ENCODE peak calls at places on chromosome 20, in five cellular contexts. V, C, G, N and E are unnamed samples.
A peak's percentile ranks its signal among the peaks of the same experiment; 100 is the strongest.

GRCh38 chr20:37276494-37277252 is 12.8 kb upstream of the MANBAL start:
- DNase-seq in G (peak; percentile 61), C (peak; percentile 67), N (no peak), V (peak; percentile 28), E (peak; percentile 90)

GRCh38 chr20:53774487-53775203 is 181.0 kb upstream of the ZNF217 start:
- DNase-seq in G (no peak), V (peak; percentile 100), C (no peak), N (no peak), E (peak; percentile 95)

GRCh38 chr20:48056218-48056617 is 270.9 kb upstream of the SULF2 start:
- DNase-seq in N (no peak), V (peak; percentile 34), C (no peak), G (no peak), E (no peak)

GRCh38 chr20:24965065-24965919 is 16.2 kb downstream of the CST7 start:
- DNase-seq in G (no peak), C (no peak), V (no peak), N (peak; percentile 75), E (no peak)

GRCh38 chr20:59008715-59009336 is 1.8 kb upstream of the CTSZ start:
- DNase-seq in V (no peak), C (no peak), G (no peak), N (no peak), E (peak; percentile 69)

GRCh38 chr20:25233016-25233772 is 14.7 kb upstream of the PYGB start:
- DNase-seq in N (no peak), G (peak; percentile 80), V (peak; percentile 97), C (peak; percentile 72), E (peak; percentile 86)

GRCh38 chr20:10487354-10488115 is 52.4 kb downstream of the SLX4IP start:
- DNase-seq in V (no peak), N (no peak), G (no peak), C (no peak), E (no peak)

GRCh38 chr20:1983311-1983710 is 10.5 kb downstream of the PDYN start:
- DNase-seq in V (no peak), N (no peak), G (no peak), C (no peak), E (no peak)

GRCh38 chr20:10982692-10983091 is 308.9 kb upstream of the JAG1 start:
- DNase-seq in G (peak; percentile 88), C (no peak), N (no peak), V (peak; percentile 72), E (peak; percentile 83)

GRCh38 chr20:32534661-32535240 is 50.4 kb downstream of the NOL4L start:
- DNase-seq in N (no peak), C (no peak), G (no peak), V (no peak), E (peak; percentile 69)

GRCh38 chr20:44348168-44348659 is 7.3 kb upstream of the HNF4A start:
- DNase-seq in V (no peak), C (no peak), G (no peak), N (no peak), E (no peak)

GRCh38 chr20:52473171-52473570 is 281.6 kb upstream of the ZFP64 start:
- DNase-seq in V (no peak), C (no peak), G (no peak), N (no peak), E (no peak)

GRCh38 chr20:848218-848617 is 14.7 kb downstream of the FAM110A start:
- DNase-seq in V (no peak), G (no peak), C (no peak), N (no peak), E (no peak)

GRCh38 chr20:10922941-10923340 is 249.1 kb upstream of the JAG1 start:
- DNase-seq in C (no peak), G (no peak), N (no peak), V (peak; percentile 97), E (no peak)

GRCh38 chr20:42155586-42155985 is 537.4 kb upstream of the CHD6 start:
- DNase-seq in C (no peak), V (no peak), G (no peak), N (no peak), E (no peak)

GRCh38 chr20:8432435-8433148 is 300.5 kb downstream of the PLCB1 start:
- DNase-seq in N (no peak), G (no peak), C (no peak), V (no peak), E (no peak)

GRCh38 chr20:40677343-40677924 is 11.6 kb downstream of the MAFB start:
- DNase-seq in N (no peak), V (no peak), G (no peak), C (no peak), E (no peak)

GRCh38 chr20:64145458-64146300 is 18.6 kb upstream of the MYT1 start:
- DNase-seq in N (peak; percentile 55), C (no peak), V (no peak), G (no peak), E (peak; percentile 51)

GRCh38 chr20:41318271-41318649 is 729 bp upstream of the ZHX3 start:
- DNase-seq in G (no peak), C (no peak), N (no peak), V (no peak), E (no peak)

GRCh38 chr20:33663161-33664084 is 1.3 kb downstream of the C20orf144 start:
- DNase-seq in N (peak; percentile 99), V (peak; percentile 78), C (peak; percentile 83), G (peak; percentile 92), E (peak; percentile 98)

GRCh38 chr20:5602346-5602745 is 147.9 kb upstream of the SHLD1 start:
- DNase-seq in V (no peak), C (no peak), G (no peak), N (no peak), E (no peak)
- H3K4me3 ChIP-seq in V (no peak overlapping the region), C (no peak overlapping the region), G (no peak overlapping the region), N (no peak overlapping the region), E (no peak overlapping the region)

GRCh38 chr20:60271597-60271996 is 313.4 kb downstream of the CDH26 start:
- DNase-seq in G (no peak), N (no peak), V (peak; percentile 11), C (no peak), E (no peak)
- TF ChIP-seq CTCF in G (peak; percentile 8), N (no peak), V (no peak), C (no peak), E (peak; percentile 7)

GRCh38 chr20:57213924-57214323 is 52.5 kb downstream of the BMP7 start:
- DNase-seq in N (no peak), C (no peak), V (no peak), G (no peak), E (peak; percentile 1)

GRCh38 chr20:57213291-57213690 is 53.1 kb downstream of the BMP7 start:
- DNase-seq in N (no peak), V (no peak), C (no peak), G (no peak), E (peak; percentile 29)

GRCh38 chr20:57214948-57215347 is 51.5 kb downstream of the BMP7 start:
- DNase-seq in G (no peak), N (no peak), C (no peak), V (no peak), E (peak; percentile 69)

GRCh38 chr20:57215426-57215825 is 51.0 kb downstream of the BMP7 start:
- DNase-seq in G (no peak), C (no peak), V (no peak), N (no peak), E (peak; percentile 62)

DNA sequence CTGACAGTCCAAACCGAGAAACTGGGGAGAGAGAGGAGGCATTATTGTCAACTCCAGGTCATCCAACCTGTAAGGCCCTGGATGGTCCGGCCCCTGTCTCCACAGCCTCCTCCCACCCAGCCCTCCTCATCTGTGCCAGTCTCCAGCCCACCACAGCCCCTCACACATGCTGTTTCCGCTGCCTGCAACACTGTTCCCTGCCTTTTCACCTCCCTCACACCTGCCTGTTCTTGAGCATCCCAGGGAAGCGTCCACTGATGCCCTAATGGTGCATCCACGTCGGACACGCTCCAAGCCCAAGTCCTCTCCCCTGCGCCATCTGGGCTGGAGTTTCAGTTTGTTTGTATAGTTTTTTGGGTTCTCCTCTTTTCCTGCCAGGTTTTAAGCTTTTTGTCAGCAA is 52.0 kb downstream of the BMP7 start:
- DNase-seq in C (no peak), V (no peak), G (no peak), N (no peak), E (peak; percentile 74)
- H3K27me3 ChIP-seq in C (no peaks in the 10 kb centered on the region), V (no peaks in the 10 kb centered on the region), G (no peaks in the 10 kb centered on the region), N (no peaks in the 10 kb centered on the region), E (no peaks in the 10 kb centered on the region)

GRCh38 chr20:49483018-49483705 is 694 bp upstream of the KCNB1 start:
- DNase-seq in V (no peak), G (no peak), C (no peak), N (no peak), E (peak; percentile 73)
- H3K4me3 ChIP-seq in V (peak overlapping the region; percentile 60), G (peak overlapping the region; percentile 55), C (no peak overlapping the region), N (peak overlapping the region; percentile 11), E (no peak overlapping the region)

GRCh38 chr20:62686869-62687830 is 21.5 kb upstream of the NTSR1 start:
- DNase-seq in N (no peak), V (no peak), C (no peak), G (no peak), E (no peak)

GRCh38 chr20:62683136-62683535 is 25.5 kb upstream of the NTSR1 start:
- DNase-seq in G (no peak), C (no peak), V (no peak), N (no peak), E (no peak)

GRCh38 chr20:62688083-62688482 is 20.6 kb upstream of the NTSR1 start:
- DNase-seq in C (no peak), V (no peak), N (no peak), G (no peak), E (no peak)

GRCh38 chr20:62684986-62685385 is 23.6 kb upstream of the NTSR1 start:
- DNase-seq in V (no peak), C (peak; percentile 68), G (no peak), N (no peak), E (no peak)

DNA sequence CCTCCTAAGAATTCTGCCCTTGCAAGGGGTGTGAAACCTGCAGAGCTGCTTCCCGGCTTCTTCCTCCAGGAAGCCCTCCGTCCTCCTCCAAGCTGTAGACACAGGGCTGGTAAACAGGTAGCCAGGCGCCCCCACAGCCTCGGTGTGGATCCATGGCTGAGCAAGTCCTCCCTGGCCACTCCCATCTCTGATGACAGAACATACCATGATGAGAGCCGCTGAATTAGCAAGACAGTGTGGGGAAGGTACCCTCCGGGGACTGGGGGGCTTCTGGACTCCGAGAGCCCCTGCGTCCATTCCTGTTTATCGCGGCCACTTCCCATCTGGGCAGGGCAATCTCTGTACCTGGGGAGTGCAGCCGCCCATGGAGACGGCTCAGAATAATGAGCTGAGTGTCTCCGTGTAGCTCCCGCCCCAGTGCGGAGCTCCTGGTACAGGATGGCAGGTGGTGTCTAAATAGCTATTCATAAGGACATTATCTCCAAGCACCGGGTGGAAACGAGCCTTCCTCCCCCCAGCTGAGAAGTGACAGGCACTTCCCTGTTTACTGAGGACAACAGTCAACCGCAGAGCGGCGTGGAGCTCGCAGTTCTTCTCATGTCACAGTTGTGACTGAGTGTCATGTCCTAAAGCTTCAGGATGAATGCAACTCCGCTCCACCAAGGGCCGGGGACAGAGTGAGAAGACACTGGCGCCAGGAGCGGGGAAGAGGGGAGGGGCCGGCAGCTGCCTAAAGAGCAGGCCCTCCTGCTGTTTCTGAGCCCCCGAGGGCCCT is 22.7 kb upstream of the NTSR1 start:
- DNase-seq in V (peak; percentile 49), C (peak; percentile 11), N (peak; percentile 90), G (no peak), E (no peak)
- TF ChIP-seq CTCF in V (no peak), C (no peak), N (no peak), G (no peak), E (no peak)